ENCODE peak calls at places on chromosome 10, in seven cellular contexts. B, C, P, F, H, M and U are unnamed samples.

GRCh38 chr10:126049741-126050140 is 153.4 kb downstream of the FANK1 start:
- DNase-seq in F (no peak), C (no peak), M (peak), H (no peak), B (no peak), P (no peak), U (no peak)

GRCh38 chr10:125093199-125093841 is 67.0 kb downstream of the CTBP2 start:
- DNase-seq in F (no peak), B (no peak), P (no peak), H (peak), M (peak), C (no peak), U (no peak)

GRCh38 chr10:77702166-77702565 is 64.6 kb upstream of the KCNMA1 start:
- DNase-seq in C (peak), F (no peak), P (no peak), M (peak), H (no peak), B (no peak), U (no peak)

GRCh38 chr10:110410329-110411046 is 87.2 kb upstream of the DUSP5 start:
- DNase-seq in C (peak), B (no peak), P (peak), F (no peak), H (peak), M (peak), U (no peak)

GRCh38 chr10:646118-646524 is 43.3 kb downstream of the DIP2C start:
- DNase-seq in P (no peak), F (no peak), M (no peak), B (no peak), H (no peak), C (no peak), U (no peak)

GRCh38 chr10:131609176-131609575 is 291.6 kb upstream of the PPP2R2D start:
- DNase-seq in C (no peak), M (no peak), B (no peak), H (no peak), F (no peak), P (no peak), U (no peak)

GRCh38 chr10:57142925-57143576 is 782.0 kb upstream of the ZWINT start:
- DNase-seq in B (no peak), F (no peak), P (no peak), C (no peak), H (no peak), M (no peak), U (no peak)

GRCh38 chr10:117005454-117006055 is 568 bp upstream of the SHTN1 start:
- DNase-seq in H (peak), B (no peak), F (peak), M (no peak), P (no peak), C (no peak), U (no peak)

GRCh38 chr10:110269641-110270318 is 34.9 kb downstream of the SMNDC1 start:
- DNase-seq in P (no peak), H (no peak), M (no peak), B (no peak), F (no peak), C (no peak), U (no peak)

GRCh38 chr10:51789118-51789517 is 89.7 kb upstream of the CSTF2T start:
- DNase-seq in C (no peak), H (no peak), B (no peak), M (no peak), P (no peak), F (no peak), U (no peak)

GRCh38 chr10:27661511-27662286 is 83.9 kb downstream of the MKX start:
- DNase-seq in C (no peak), M (peak), H (no peak), B (no peak), P (no peak), F (no peak), U (no peak)

GRCh38 chr10:126242352-126243260 is 145.7 kb downstream of the ADAM12 start:
- DNase-seq in B (no peak), H (peak), F (no peak), P (no peak), C (peak), M (peak), U (no peak)

GRCh38 chr10:75593690-75594556 is 162.5 kb downstream of the LRMDA start:
- DNase-seq in H (no peak), F (peak), M (no peak), B (no peak), P (no peak), C (no peak), U (no peak)

GRCh38 chr10:79243211-79244067 is 103.8 kb upstream of the PPIF start:
- DNase-seq in C (no peak), M (peak), B (peak), P (no peak), H (no peak), F (peak), U (peak)

GRCh38 chr10:97102441-97102840 is 83.3 kb downstream of the SLIT1 start:
- DNase-seq in C (no peak), B (no peak), P (no peak), F (no peak), H (no peak), M (no peak), U (no peak)

GRCh38 chr10:4883079-4883739 is 57.2 kb downstream of the AKR1E2 start:
- DNase-seq in C (no peak), F (no peak), P (no peak), M (peak), H (peak), B (no peak), U (no peak)

GRCh38 chr10:104329754-104330153 is 8.5 kb downstream of the ITPRIP start:
- DNase-seq in F (no peak), C (no peak), M (peak), B (no peak), H (peak), P (peak), U (no peak)

GRCh38 chr10:25683291-25683690 is 250.7 kb upstream of the MYO3A start:
- DNase-seq in B (no peak), P (no peak), M (no peak), F (no peak), C (no peak), H (no peak), U (no peak)

GRCh38 chr10:11881477-11882417 is 58.6 kb downstream of the PROSER2 start:
- DNase-seq in H (no peak), P (no peak), F (no peak), M (peak), B (no peak), C (no peak), U (no peak)

GRCh38 chr10:129694633-129695356 is 227.8 kb downstream of the MGMT start:
- DNase-seq in P (no peak), B (no peak), H (peak), M (no peak), C (no peak), F (no peak), U (no peak)

GRCh38 chr10:95542330-95542729 is 18.8 kb downstream of the SORBS1 start:
- DNase-seq in B (no peak), H (no peak), P (no peak), C (no peak), M (no peak), F (no peak), U (no peak)

GRCh38 chr10:35152992-35153391 is 26.3 kb downstream of the CREM start:
- DNase-seq in C (no peak), B (no peak), M (no peak), F (no peak), H (no peak), P (no peak), U (no peak)

GRCh38 chr10:11270135-11270857 is 252.6 kb downstream of the CELF2 start:
- DNase-seq in B (no peak), H (peak), M (peak), C (peak), P (no peak), F (peak), U (peak)

GRCh38 chr10:21831986-21832735 is 171.4 kb downstream of the DNAJC1 start:
- DNase-seq in M (peak), C (no peak), F (no peak), B (no peak), P (no peak), H (no peak), U (no peak)

GRCh38 chr10:52378124-52378523 is 64.0 kb downstream of the DKK1 start:
- DNase-seq in B (no peak), F (no peak), M (no peak), P (no peak), C (no peak), H (no peak), U (no peak)

GRCh38 chr10:121598261-121599249 is at the start of gene FGFR2:
- DNase-seq in B (peak), P (no peak), C (no peak), F (peak), M (no peak), H (peak), U (no peak)

GRCh38 chr10:125235093-125236069 is 75.0 kb upstream of the CTBP2 start:
- DNase-seq in H (no peak), F (no peak), C (no peak), M (no peak), B (no peak), P (no peak), U (no peak)

GRCh38 chr10:83680470-83680891 is 458.8 kb upstream of the GHITM start:
- DNase-seq in B (no peak), H (no peak), F (no peak), C (no peak), M (no peak), P (no peak), U (peak)

GRCh38 chr10:7410306-7410799 is 481 bp downstream of the SFMBT2 start:
- DNase-seq in P (no peak), M (no peak), H (peak), C (no peak), F (no peak), B (no peak), U (peak)

GRCh38 chr10:51896849-51897248 is 197.5 kb upstream of the CSTF2T start:
- DNase-seq in C (peak), F (no peak), M (peak), H (no peak), B (no peak), P (no peak), U (no peak)

GRCh38 chr10:77763453-77764430 is 126.1 kb upstream of the KCNMA1 start:
- DNase-seq in P (no peak), H (no peak), M (no peak), B (no peak), C (no peak), F (no peak), U (no peak)

GRCh38 chr10:26435852-26436251 is 2.3 kb upstream of the APBB1IP start:
- DNase-seq in M (no peak), B (no peak), P (no peak), C (no peak), F (no peak), H (no peak), U (no peak)

DNA sequence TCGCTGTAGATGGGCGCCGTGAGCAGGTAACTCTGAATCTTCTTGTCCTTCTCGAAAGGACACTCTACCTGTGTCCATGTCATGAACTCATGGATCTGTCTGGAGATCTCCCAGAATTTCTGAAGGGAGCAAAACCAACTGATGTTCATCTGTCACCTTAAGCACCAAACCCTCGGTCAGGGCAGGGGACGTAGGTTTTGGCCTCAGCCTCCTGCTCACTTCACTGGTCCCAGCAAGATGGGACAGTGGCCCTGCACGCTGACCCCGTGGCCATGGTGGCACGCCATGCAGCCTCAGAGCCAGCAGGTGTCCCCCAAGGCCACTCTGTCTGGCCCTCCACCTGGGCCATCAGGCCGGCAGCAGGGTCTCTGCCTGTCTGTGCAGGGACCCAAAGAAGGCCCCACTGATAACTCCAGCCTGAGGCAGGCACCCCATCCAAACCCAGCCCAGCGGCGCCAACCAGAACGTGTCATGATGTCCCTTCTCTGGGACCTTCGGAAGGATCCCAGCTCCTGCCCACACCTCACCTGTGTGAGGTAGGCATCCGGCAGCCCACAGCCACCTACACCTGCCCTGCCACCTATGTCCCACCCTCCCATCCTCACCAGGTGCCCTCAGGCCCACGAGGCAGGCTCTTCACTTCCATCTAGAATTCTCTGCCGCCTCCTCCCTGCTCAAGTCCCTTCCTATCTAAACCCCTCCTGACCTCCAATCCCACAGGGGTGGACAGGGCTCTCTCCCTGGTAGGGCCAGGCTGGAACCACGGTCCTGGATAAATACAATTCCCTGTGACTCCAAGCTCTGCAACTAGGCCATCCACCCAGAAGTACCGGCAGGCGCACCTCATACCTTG is 59.0 kb downstream of the CSGALNACT2 start:
- DNase-seq in C (no peak), B (no peak), P (no peak), F (no peak), H (no peak), M (no peak), U (no peak)
- TF ChIP-seq CTCF in C (no peak), B (no peak), P (no peak), F (peak), H (no peak), M (no peak), U (peak)

DNA sequence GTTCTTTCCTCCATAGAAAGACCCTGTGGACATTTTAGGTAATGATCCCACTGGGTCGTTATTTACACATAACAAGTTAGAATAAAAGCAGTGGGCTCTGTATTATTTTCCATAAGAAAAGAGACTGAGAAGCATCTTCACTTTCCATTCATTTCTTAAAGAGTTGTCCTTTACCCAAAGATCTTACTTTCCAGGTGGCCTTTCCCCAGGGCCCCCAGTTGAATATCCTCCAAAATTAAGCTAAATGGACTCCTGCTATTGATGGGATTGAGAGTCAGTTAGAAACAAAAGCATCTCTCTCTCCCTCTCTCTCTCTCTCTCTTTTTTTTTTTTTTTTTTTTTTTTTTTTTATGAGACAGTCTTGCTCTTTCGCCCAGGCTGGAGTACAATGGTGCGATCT is 224.8 kb downstream of the KIAA1217 start:
- DNase-seq in H (no peak), M (no peak), F (no peak), B (no peak), C (no peak), P (no peak), U (no peak)
- TF ChIP-seq CTCF in H (no peak), M (no peak), F (no peak), B (no peak), C (no peak), P (no peak), U (no peak)

GRCh38 chr10:72061491-72061890 is 26.9 kb downstream of the SPOCK2 start:
- DNase-seq in P (no peak), C (no peak), H (no peak), F (no peak), M (no peak), B (no peak), U (no peak)
- TF ChIP-seq CTCF in P (no peak), C (peak), H (no peak), F (peak), M (peak), B (no peak), U (peak)

DNA sequence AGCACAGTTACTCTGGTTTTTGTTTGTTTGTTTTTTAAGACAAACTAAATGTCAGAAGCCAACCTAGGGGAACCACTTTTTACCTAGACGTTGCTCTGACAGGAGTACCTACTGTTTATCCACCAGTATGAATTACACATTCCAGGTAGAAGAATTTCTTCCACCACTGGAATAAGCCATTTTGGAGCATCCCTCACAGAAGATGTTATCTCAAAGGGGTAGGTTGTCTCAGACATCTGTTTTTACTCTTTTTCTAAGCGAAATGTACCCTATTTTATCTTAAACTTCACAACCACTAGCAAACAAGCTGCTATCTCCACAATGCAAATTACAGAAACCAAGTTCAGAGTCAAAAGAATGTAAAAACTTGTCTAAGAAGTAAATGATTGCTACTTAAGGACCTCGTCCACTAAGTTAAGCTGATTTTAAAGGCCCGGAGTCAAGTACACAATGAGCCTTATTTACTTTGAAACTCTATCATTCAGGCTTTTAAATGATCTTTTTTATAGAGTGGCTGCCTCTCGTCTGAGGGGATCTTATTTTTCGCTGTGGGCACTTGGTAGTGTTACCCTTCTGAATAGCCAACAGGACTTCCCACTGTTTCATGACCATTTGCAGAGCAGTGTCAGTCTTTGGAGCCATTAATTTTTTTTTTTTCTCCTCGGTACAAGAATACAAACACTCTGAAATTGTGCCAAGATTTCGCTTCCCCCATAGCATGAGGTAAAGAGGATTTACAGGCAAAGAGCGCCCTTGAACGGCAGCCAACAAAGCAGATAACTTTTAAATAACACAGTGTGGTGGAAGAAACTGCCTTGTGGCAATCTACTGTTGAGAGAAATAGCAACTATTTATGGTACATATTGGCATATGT is 15.7 kb upstream of the ARMC3 start:
- DNase-seq in P (no peak), B (no peak), H (no peak), C (peak), M (no peak), F (no peak), U (no peak)
- TF ChIP-seq CTCF in P (no peak), B (no peak), H (no peak), C (no peak), M (no peak), F (no peak), U (no peak)

DNA sequence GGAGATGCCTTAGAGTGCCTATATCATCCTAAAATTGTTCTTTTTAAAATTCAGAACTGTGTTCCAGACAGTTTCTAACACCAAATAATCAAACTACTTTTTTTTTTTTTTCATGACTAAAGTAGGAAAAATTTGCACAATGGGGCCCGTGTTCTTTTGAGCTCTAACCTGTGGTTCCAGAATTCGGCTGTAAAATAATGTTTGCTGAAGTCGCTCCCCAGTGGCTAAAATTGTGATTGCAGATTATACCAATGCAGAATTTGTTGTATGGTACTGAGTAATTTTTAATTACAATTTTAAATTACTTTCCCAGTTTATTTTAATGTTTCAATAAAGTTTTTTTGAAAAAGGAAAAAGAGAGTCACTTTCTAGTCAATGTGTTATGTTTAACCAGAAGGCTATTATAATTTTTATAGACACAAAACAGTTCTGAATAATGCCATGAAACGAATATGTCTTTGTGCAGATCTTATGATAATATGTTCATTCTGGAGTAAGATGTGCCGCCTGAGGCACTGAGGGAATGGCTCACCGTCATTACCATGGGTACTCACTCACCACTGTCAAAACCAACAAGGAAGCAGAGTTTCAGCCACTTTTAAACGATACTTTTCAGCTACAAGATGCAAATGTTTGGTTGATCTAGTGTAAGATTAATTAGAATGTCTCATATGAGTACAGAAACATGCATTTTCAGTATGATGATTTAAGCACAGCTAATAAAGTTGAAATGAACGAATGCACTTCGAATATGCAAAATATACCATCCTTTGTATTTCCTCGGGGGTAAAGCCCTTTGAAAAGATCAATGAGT is 173.6 kb downstream of the PRKCQ start:
- DNase-seq in M (peak), H (no peak), F (no peak), B (no peak), C (no peak), P (no peak), U (no peak)
- TF ChIP-seq CTCF in M (peak), H (no peak), F (peak), B (no peak), C (peak), P (peak), U (peak)

GRCh38 chr10:93039721-93040120 is 20.9 kb upstream of the CYP26C1 start:
- DNase-seq in M (peak), B (no peak), P (no peak), F (no peak), C (no peak), H (no peak), U (no peak)
- TF ChIP-seq CTCF in M (peak), B (peak), P (no peak), F (peak), C (peak), H (no peak), U (peak)

GRCh38 chr10:23038172-23038571 is 57.2 kb upstream of the MSRB2 start:
- DNase-seq in B (no peak), F (no peak), M (no peak), H (no peak), C (no peak), P (no peak), U (no peak)

GRCh38 chr10:23037561-23037960 is 57.8 kb upstream of the MSRB2 start:
- DNase-seq in F (no peak), H (no peak), M (no peak), B (no peak), C (no peak), P (no peak), U (no peak)

GRCh38 chr10:23034790-23035189 is 60.6 kb upstream of the MSRB2 start:
- DNase-seq in C (no peak), F (no peak), B (no peak), M (no peak), H (no peak), P (no peak), U (no peak)

GRCh38 chr10:23031318-23031717 is 64.1 kb upstream of the MSRB2 start:
- DNase-seq in C (no peak), P (no peak), M (no peak), H (no peak), B (no peak), F (no peak), U (no peak)

GRCh38 chr10:23035569-23035968 is 59.8 kb upstream of the MSRB2 start:
- DNase-seq in C (no peak), P (no peak), M (no peak), B (no peak), F (no peak), H (no peak), U (no peak)
- TF ChIP-seq CTCF in C (peak), P (no peak), M (peak), B (no peak), F (peak), H (no peak), U (peak)